ENCODE peak calls at places on chromosomes 3 and 15, in six cellular contexts. Y is gastrocnemius medialis, W is spleen, A is IMR-90, D is A549, O is endothelial cell of umbilical vein. Z is an unnamed sample.

GRCh38 chr3:172877011-172877410 is 126.5 kb downstream of the ECT2 start:
- DNase-seq in O (peak; percentile 66), Y (no peak), D (no peak), A (no peak), W (no peak), Z (no peak)

GRCh38 chr3:53145109-53146077 is 15.2 kb upstream of the RFT1 start:
- DNase-seq in W (no peak), Y (no peak), A (peak; percentile 18), D (no peak), O (no peak), Z (no peak)

GRCh38 chr3:141080407-141080806 is 29.3 kb downstream of the SPSB4 start:
- DNase-seq in W (peak; percentile 38), D (no peak), Y (no peak), O (no peak), A (no peak), Z (no peak)

GRCh38 chr15:41256577-41257038 is 25.5 kb downstream of the CHP1 start:
- DNase-seq in O (no peak), W (no peak), A (no peak), D (peak; percentile 40), Y (no peak), Z (no peak)

GRCh38 chr15:67578020-67578600 is 35.6 kb downstream of the MAP2K5 start:
- DNase-seq in O (no peak), W (no peak), Y (no peak), D (no peak), A (peak; percentile 8), Z (no peak)

GRCh38 chr3:37447732-37448131 is 273.4 kb upstream of the LRRFIP2 start:
- DNase-seq in A (no peak), W (no peak), Y (no peak), D (no peak), O (no peak), Z (no peak)

GRCh38 chr3:37194533-37194932 is 20.2 kb upstream of the LRRFIP2 start:
- DNase-seq in D (no peak), O (no peak), W (no peak), A (no peak), Y (no peak), Z (peak; percentile 59)

GRCh38 chr3:128196645-128197044 is 43.4 kb downstream of the EEFSEC start:
- DNase-seq in A (no peak), D (no peak), W (no peak), O (no peak), Y (no peak), Z (no peak)

GRCh38 chr15:51878446-51879386 is 49.3 kb downstream of the TMOD3 start:
- DNase-seq in W (no peak), Y (no peak), D (no peak), A (peak; percentile 62), O (peak; percentile 98), Z (no peak)

GRCh38 chr3:10683106-10683505 is 132.9 kb upstream of the SLC6A11 start:
- DNase-seq in O (no peak), D (no peak), W (no peak), A (no peak), Y (no peak), Z (no peak)

GRCh38 chr3:114627760-114628159 is 333.9 kb downstream of the TIGIT start:
- DNase-seq in D (no peak), W (no peak), O (no peak), Y (peak; percentile 82), A (peak; percentile 43), Z (peak; percentile 48)

GRCh38 chr3:194250104-194251002 is 100.8 kb downstream of the CPN2 start:
- DNase-seq in Y (peak; percentile 48), D (no peak), O (no peak), A (peak; percentile 25), W (no peak), Z (peak; percentile 70)

GRCh38 chr3:114408763-114409162 is 114.9 kb downstream of the TIGIT start:
- DNase-seq in A (no peak), Y (no peak), W (no peak), O (no peak), D (no peak), Z (peak; percentile 70)

GRCh38 chr3:51621091-51621892 is 49.8 kb upstream of the TEX264 start:
- DNase-seq in O (no peak), W (no peak), Y (peak; percentile 45), D (no peak), A (peak; percentile 18), Z (peak; percentile 48)

GRCh38 chr15:47975422-47975821 is 145.4 kb upstream of the SLC24A5 start:
- DNase-seq in A (no peak), O (no peak), W (no peak), Y (no peak), D (no peak), Z (no peak)

GRCh38 chr3:126846316-126846715 is 136.6 kb upstream of the PLXNA1 start:
- DNase-seq in A (peak; percentile 34), W (no peak), O (no peak), Y (no peak), D (no peak), Z (no peak)

GRCh38 chr3:139758654-139759291 is 81.0 kb upstream of the NMNAT3 start:
- DNase-seq in O (no peak), D (no peak), W (no peak), Y (no peak), A (peak; percentile 13), Z (no peak)

GRCh38 chr3:130935761-130936160 is 41.9 kb downstream of the ATP2C1 start:
- DNase-seq in O (no peak), Y (no peak), D (no peak), W (no peak), A (peak; percentile 78), Z (no peak)

GRCh38 chr3:101950510-101950909 is 101.2 kb downstream of the NFKBIZ start:
- DNase-seq in W (no peak), A (peak; percentile 81), D (no peak), O (peak; percentile 42), Y (no peak), Z (no peak)

GRCh38 chr15:80979538-80980200 is 9.9 kb downstream of the MESD start:
- DNase-seq in Y (no peak), D (no peak), O (no peak), W (no peak), A (no peak), Z (no peak)

GRCh38 chr3:118817748-118818165 is 216.9 kb downstream of the IGSF11 start:
- DNase-seq in O (peak; percentile 40), W (no peak), A (peak; percentile 57), Y (no peak), D (peak; percentile 44), Z (peak; percentile 59)

DNA sequence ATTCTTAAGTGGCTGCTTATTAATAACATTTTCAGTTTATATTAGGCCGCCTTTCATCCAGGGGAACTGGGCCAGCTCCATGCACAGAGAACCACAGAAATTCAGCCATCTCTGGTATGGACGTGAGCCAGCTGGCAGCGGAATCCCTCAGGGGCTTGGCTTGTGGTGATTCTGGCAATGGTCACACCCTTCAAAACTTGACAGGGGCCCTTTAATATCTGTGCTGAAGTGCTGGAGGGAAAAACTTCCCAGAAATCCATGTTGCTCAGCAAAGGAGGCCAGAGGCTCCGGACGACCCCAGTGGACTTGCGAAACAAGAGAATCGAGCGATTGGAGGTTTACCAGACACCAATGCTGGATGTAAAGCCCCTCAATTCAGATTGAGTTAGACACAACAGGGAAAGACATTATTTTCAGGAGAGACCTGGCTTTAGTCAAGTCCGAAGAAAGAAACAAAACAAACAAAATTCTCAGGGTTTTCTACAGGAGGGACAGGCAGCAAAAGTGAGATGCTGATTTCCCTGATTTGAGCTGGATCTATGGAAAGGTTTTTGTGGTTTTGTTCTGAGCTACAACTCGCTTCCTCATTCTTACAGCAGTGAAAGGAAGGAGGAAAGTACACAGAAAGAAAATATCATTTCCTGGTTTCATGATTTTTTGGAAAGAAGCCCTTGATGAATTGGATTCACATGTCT is 11.1 kb downstream of the PRICKLE2 start:
- DNase-seq in D (no peak), A (peak; percentile 82), W (no peak), O (peak; percentile 83), Y (peak; percentile 19), Z (peak; percentile 68)
- H3K4me3 ChIP-seq in D (peak overlapping the region; percentile 18), A (peak overlapping the region; percentile 30), W (no peak overlapping the region), O (no peak overlapping the region), Y (peak overlapping the region; percentile 23), Z (no peak overlapping the region)

GRCh38 chr15:62846805-62847481 is 195.6 kb upstream of the TPM1 start:
- DNase-seq in A (no peak), D (no peak), O (no peak), W (no peak), Y (no peak), Z (no peak)
- H3K4me1 ChIP-seq in A (peaks cover 18% of the 10 kb centered on the region), D (peaks cover 74% of the 10 kb centered on the region), O (peaks cover 39% of the 10 kb centered on the region), W (peaks cover 25% of the 10 kb centered on the region), Y (peaks cover 8% of the 10 kb centered on the region), Z (no peaks in the 10 kb centered on the region)

GRCh38 chr15:65286069-65286703 is 497 bp downstream of the PARP16 start:
- DNase-seq in Y (peak; percentile 41), W (no peak), O (peak; percentile 50), D (no peak), A (no peak), Z (peak; percentile 56)

GRCh38 chr15:65289261-65289854 is 2.7 kb upstream of the PARP16 start:
- DNase-seq in D (no peak), O (no peak), W (no peak), A (no peak), Y (no peak), Z (no peak)

GRCh38 chr15:65287515-65287845 is 797 bp upstream of the PARP16 start:
- DNase-seq in A (peak; percentile 9), D (no peak), O (no peak), W (no peak), Y (no peak), Z (no peak)

GRCh38 chr15:65285291-65286068 is 1.2 kb downstream of the PARP16 start:
- DNase-seq in A (peak; percentile 58), O (no peak), W (no peak), D (no peak), Y (no peak), Z (no peak)

DNA sequence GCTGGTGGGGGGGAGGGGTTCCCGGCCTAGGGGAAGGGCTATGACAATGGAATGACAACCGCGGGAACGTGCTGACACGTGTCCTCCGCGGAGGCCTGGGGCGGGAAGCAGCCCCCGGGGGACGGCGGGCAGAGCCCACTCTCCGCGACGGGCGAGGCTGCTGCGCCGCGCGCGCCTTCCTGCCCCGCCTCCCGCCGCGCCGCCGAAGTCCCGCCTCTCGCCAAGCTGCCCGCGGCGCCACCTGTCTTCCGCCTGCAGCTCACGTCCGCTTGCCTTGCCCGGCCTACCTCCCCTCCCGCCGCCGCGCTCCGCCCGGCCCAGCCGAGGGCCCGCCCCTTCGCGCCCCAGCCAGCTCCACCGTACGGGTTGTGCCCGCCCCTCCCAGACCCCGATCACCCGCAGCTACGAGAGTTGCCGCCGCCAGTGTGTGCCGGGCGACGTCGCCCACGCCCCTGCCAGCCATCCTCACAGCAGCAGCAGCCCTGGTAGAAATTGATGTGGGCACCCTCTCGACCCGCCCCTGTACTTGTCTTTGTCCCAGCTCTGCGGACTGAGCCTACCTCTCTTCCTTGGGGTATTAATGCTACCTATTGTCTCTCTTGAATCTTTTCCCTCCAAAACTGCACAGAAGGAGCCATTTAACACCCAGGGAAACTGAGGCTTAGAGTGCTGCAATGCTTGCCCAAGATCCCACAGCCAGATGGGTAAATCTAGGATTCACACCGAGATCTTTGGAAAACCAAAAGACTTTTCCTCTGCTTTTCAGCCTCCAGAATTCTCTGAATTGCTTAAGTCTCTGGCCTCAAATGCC is at the start of gene PARP16:
- DNase-seq in D (peak; percentile 83), O (peak; percentile 85), A (peak; percentile 72), Y (peak; percentile 92), W (peak; percentile 100), Z (peak; percentile 94)
- TF ChIP-seq POLR2A in D (peak; percentile 70), O (peak; percentile 71), A (no peak), Y (peak; percentile 85), W (peak; percentile 8), Z (peak; percentile 69)

DNA sequence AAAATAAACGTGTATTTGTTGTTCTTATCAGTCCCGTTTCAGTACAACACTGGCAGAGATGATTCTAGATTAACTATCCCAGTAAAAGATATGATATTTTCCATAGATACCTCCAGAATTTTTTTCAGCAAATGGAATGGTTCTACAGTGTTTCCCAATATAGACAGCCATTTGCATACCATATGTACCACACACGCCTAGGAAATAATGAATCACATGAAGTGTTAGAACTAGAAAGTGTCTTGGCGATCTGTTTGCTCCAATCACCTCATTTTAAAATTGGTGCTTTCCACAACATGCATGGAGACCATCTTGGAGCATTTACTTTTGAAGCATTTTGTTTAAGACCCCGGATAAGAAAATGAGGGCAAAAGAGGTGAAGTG is 2.0 kb downstream of the C2CD4A start:
- DNase-seq in O (no peak), A (no peak), Y (no peak), D (no peak), W (no peak), Z (no peak)
- H3K4me3 ChIP-seq in O (peak overlapping the region; percentile 33), A (no peak overlapping the region), Y (peak overlapping the region; percentile 60), D (peak overlapping the region; percentile 58), W (peak overlapping the region; percentile 36), Z (no peak overlapping the region)

Z was measured in adrenal gland.